ENCODE peak calls at places on chromosome 16, in ten cellular contexts. One of them, this sample, is unnamed.

GRCh38 chr16:72997141-72997542 is 50.8 kb downstream of the ZFHX3 start:
- DNase-seq in AG09319: no peak
- DNase-seq in PC-9: peak
- DNase-seq in substantia nigra: no peak
- DNase-seq in EH: peak
- DNase-seq in brain pericyte: no peak
- DNase-seq in NCI-H460: no peak
- DNase-seq in activated naive CD4-positive, alpha-beta T cell: no peak
- DNase-seq in hypothalamus: no peak
- DNase-seq in HT-29: peak
- DNase-seq in this sample: no peak

GRCh38 chr16:87556941-87557459 is 45.3 kb upstream of the JPH3 start:
- DNase-seq in AG09319: no peak
- DNase-seq in PC-9: no peak
- DNase-seq in substantia nigra: no peak
- DNase-seq in EH: no peak
- DNase-seq in brain pericyte: no peak
- DNase-seq in NCI-H460: no peak
- DNase-seq in activated naive CD4-positive, alpha-beta T cell: no peak
- DNase-seq in hypothalamus: no peak
- DNase-seq in HT-29: no peak
- DNase-seq in this sample: no peak

GRCh38 chr16:64339052-64339770 is 782.7 kb downstream of the CDH11 start:
- DNase-seq in AG09319: peak
- DNase-seq in PC-9: no peak
- DNase-seq in substantia nigra: no peak
- DNase-seq in EH: peak
- DNase-seq in brain pericyte: no peak
- DNase-seq in NCI-H460: no peak
- DNase-seq in activated naive CD4-positive, alpha-beta T cell: no peak
- DNase-seq in hypothalamus: no peak
- DNase-seq in HT-29: no peak
- DNase-seq in this sample: no peak

GRCh38 chr16:50323335-50324011 is 45.3 kb downstream of the BRD7 start:
- DNase-seq in AG09319: no peak
- DNase-seq in PC-9: peak
- DNase-seq in substantia nigra: no peak
- DNase-seq in EH: peak
- DNase-seq in brain pericyte: no peak
- DNase-seq in NCI-H460: peak
- DNase-seq in activated naive CD4-positive, alpha-beta T cell: no peak
- DNase-seq in hypothalamus: no peak
- DNase-seq in HT-29: peak
- DNase-seq in this sample: no peak

GRCh38 chr16:81527477-81528178 is 83.0 kb downstream of the CMIP start:
- DNase-seq in AG09319: no peak
- DNase-seq in PC-9: peak
- DNase-seq in substantia nigra: no peak
- DNase-seq in EH: no peak
- DNase-seq in brain pericyte: no peak
- DNase-seq in NCI-H460: no peak
- DNase-seq in activated naive CD4-positive, alpha-beta T cell: no peak
- DNase-seq in hypothalamus: no peak
- DNase-seq in HT-29: no peak
- DNase-seq in this sample: no peak

GRCh38 chr16:89633064-89633631 is 19.7 kb downstream of the DPEP1 start:
- DNase-seq in AG09319: peak
- DNase-seq in PC-9: no peak
- DNase-seq in substantia nigra: no peak
- DNase-seq in EH: peak
- DNase-seq in brain pericyte: peak
- DNase-seq in NCI-H460: peak
- DNase-seq in activated naive CD4-positive, alpha-beta T cell: no peak
- DNase-seq in hypothalamus: no peak
- DNase-seq in HT-29: peak
- DNase-seq in this sample: peak

GRCh38 chr16:80718480-80719220 is 85.7 kb downstream of the CDYL2 start:
- DNase-seq in AG09319: no peak
- DNase-seq in PC-9: peak
- DNase-seq in substantia nigra: no peak
- DNase-seq in EH: peak
- DNase-seq in brain pericyte: no peak
- DNase-seq in NCI-H460: no peak
- DNase-seq in activated naive CD4-positive, alpha-beta T cell: no peak
- DNase-seq in hypothalamus: no peak
- DNase-seq in HT-29: peak
- DNase-seq in this sample: no peak

GRCh38 chr16:55030944-55031343 is 100.3 kb downstream of the IRX5 start:
- DNase-seq in AG09319: no peak
- DNase-seq in PC-9: no peak
- DNase-seq in substantia nigra: no peak
- DNase-seq in EH: no peak
- DNase-seq in brain pericyte: no peak
- DNase-seq in NCI-H460: no peak
- DNase-seq in activated naive CD4-positive, alpha-beta T cell: no peak
- DNase-seq in hypothalamus: no peak
- DNase-seq in HT-29: no peak
- DNase-seq in this sample: no peak

GRCh38 chr16:9457215-9457614 is 365.8 kb downstream of the HAPSTR1 start:
- DNase-seq in AG09319: no peak
- DNase-seq in PC-9: no peak
- DNase-seq in substantia nigra: no peak
- DNase-seq in EH: no peak
- DNase-seq in brain pericyte: no peak
- DNase-seq in NCI-H460: no peak
- DNase-seq in activated naive CD4-positive, alpha-beta T cell: no peak
- DNase-seq in hypothalamus: no peak
- DNase-seq in HT-29: no peak
- DNase-seq in this sample: no peak

GRCh38 chr16:57754354-57755060 is 18.9 kb downstream of the KATNB1 start:
- DNase-seq in AG09319: no peak
- DNase-seq in PC-9: no peak
- DNase-seq in substantia nigra: no peak
- DNase-seq in EH: no peak
- DNase-seq in brain pericyte: no peak
- DNase-seq in NCI-H460: no peak
- DNase-seq in activated naive CD4-positive, alpha-beta T cell: no peak
- DNase-seq in hypothalamus: no peak
- DNase-seq in HT-29: no peak
- DNase-seq in this sample: no peak

GRCh38 chr16:72455743-72456659 is 284.0 kb upstream of the PMFBP1 start:
- DNase-seq in AG09319: no peak
- DNase-seq in PC-9: no peak
- DNase-seq in substantia nigra: no peak
- DNase-seq in EH: no peak
- DNase-seq in brain pericyte: no peak
- DNase-seq in NCI-H460: no peak
- DNase-seq in activated naive CD4-positive, alpha-beta T cell: no peak
- DNase-seq in hypothalamus: no peak
- DNase-seq in HT-29: peak
- DNase-seq in this sample: peak

GRCh38 chr16:78118469-78119025 is 19.1 kb downstream of the WWOX start:
- DNase-seq in AG09319: no peak
- DNase-seq in PC-9: no peak
- DNase-seq in substantia nigra: no peak
- DNase-seq in EH: no peak
- DNase-seq in brain pericyte: no peak
- DNase-seq in NCI-H460: no peak
- DNase-seq in activated naive CD4-positive, alpha-beta T cell: no peak
- DNase-seq in hypothalamus: no peak
- DNase-seq in HT-29: no peak
- DNase-seq in this sample: no peak

This sample was measured in transverse colon.